ENCODE peak calls at places on chromosomes 7 and 10, in nine cellular contexts. One of them, this sample, is unnamed.

GRCh38 chr7:69932034-69932628 is 333.9 kb downstream of the AUTS2 start:
- DNase-seq in IMR-90: peak
- DNase-seq in transverse colon: no peak
- DNase-seq in stomach: no peak
- DNase-seq in Panc1: peak
- DNase-seq in choroid plexus epithelial cell: peak
- DNase-seq in OCI-LY7: peak
- DNase-seq in thyroid gland: peak
- DNase-seq in GM23248: peak
- DNase-seq in this sample: peak

GRCh38 chr10:122643931-122644534 is 55.6 kb downstream of the C10orf120 start:
- DNase-seq in IMR-90: no peak
- DNase-seq in transverse colon: no peak
- DNase-seq in stomach: no peak
- DNase-seq in Panc1: no peak
- DNase-seq in choroid plexus epithelial cell: no peak
- DNase-seq in OCI-LY7: no peak
- DNase-seq in thyroid gland: no peak
- DNase-seq in GM23248: no peak
- DNase-seq in this sample: no peak

GRCh38 chr7:73851410-73852338 is 9.3 kb upstream of the TMEM270 start:
- DNase-seq in IMR-90: peak
- DNase-seq in transverse colon: no peak
- DNase-seq in stomach: no peak
- DNase-seq in Panc1: peak
- DNase-seq in choroid plexus epithelial cell: peak
- DNase-seq in OCI-LY7: no peak
- DNase-seq in thyroid gland: no peak
- DNase-seq in GM23248: peak
- DNase-seq in this sample: no peak

GRCh38 chr7:73341877-73342276 is 13.9 kb downstream of the FKBP6 start:
- DNase-seq in IMR-90: peak
- DNase-seq in transverse colon: no peak
- DNase-seq in stomach: no peak
- DNase-seq in Panc1: no peak
- DNase-seq in choroid plexus epithelial cell: peak
- DNase-seq in OCI-LY7: no peak
- DNase-seq in thyroid gland: no peak
- DNase-seq in GM23248: peak
- DNase-seq in this sample: no peak

GRCh38 chr10:98344589-98345038 is 70.4 kb downstream of the PYROXD2 start:
- DNase-seq in IMR-90: peak
- DNase-seq in transverse colon: peak
- DNase-seq in stomach: peak
- DNase-seq in Panc1: no peak
- DNase-seq in choroid plexus epithelial cell: peak
- DNase-seq in OCI-LY7: peak
- DNase-seq in thyroid gland: peak
- DNase-seq in GM23248: peak
- DNase-seq in this sample: no peak

GRCh38 chr7:68943786-68944185 is 654.5 kb upstream of the AUTS2 start:
- DNase-seq in IMR-90: no peak
- DNase-seq in transverse colon: no peak
- DNase-seq in stomach: no peak
- DNase-seq in Panc1: no peak
- DNase-seq in choroid plexus epithelial cell: no peak
- DNase-seq in OCI-LY7: no peak
- DNase-seq in thyroid gland: no peak
- DNase-seq in GM23248: no peak
- DNase-seq in this sample: no peak

GRCh38 chr10:83089335-83089734 is 1050.0 kb upstream of the GHITM start:
- DNase-seq in IMR-90: no peak
- DNase-seq in transverse colon: no peak
- DNase-seq in stomach: no peak
- DNase-seq in Panc1: no peak
- DNase-seq in choroid plexus epithelial cell: no peak
- DNase-seq in OCI-LY7: no peak
- DNase-seq in thyroid gland: no peak
- DNase-seq in GM23248: no peak
- DNase-seq in this sample: no peak

GRCh38 chr7:92781117-92781720 is 55.2 kb downstream of the CDK6 start:
- DNase-seq in IMR-90: no peak
- DNase-seq in transverse colon: no peak
- DNase-seq in stomach: no peak
- DNase-seq in Panc1: no peak
- DNase-seq in choroid plexus epithelial cell: peak
- DNase-seq in OCI-LY7: no peak
- DNase-seq in thyroid gland: no peak
- DNase-seq in GM23248: no peak
- DNase-seq in this sample: no peak

GRCh38 chr7:7122701-7123281 is 59.6 kb upstream of the C1GALT1 start:
- DNase-seq in IMR-90: peak
- DNase-seq in transverse colon: no peak
- DNase-seq in stomach: no peak
- DNase-seq in Panc1: no peak
- DNase-seq in choroid plexus epithelial cell: peak
- DNase-seq in OCI-LY7: no peak
- DNase-seq in thyroid gland: no peak
- DNase-seq in GM23248: peak
- DNase-seq in this sample: no peak

GRCh38 chr7:74349621-74350020 is 60.4 kb downstream of the CLIP2 start:
- DNase-seq in IMR-90: no peak
- DNase-seq in transverse colon: no peak
- DNase-seq in stomach: no peak
- DNase-seq in Panc1: no peak
- DNase-seq in choroid plexus epithelial cell: no peak
- DNase-seq in OCI-LY7: no peak
- DNase-seq in thyroid gland: no peak
- DNase-seq in GM23248: no peak
- DNase-seq in this sample: no peak

GRCh38 chr7:108455833-108456677 is at the start of gene NRCAM:
- DNase-seq in IMR-90: no peak
- DNase-seq in transverse colon: peak
- DNase-seq in stomach: peak
- DNase-seq in Panc1: no peak
- DNase-seq in choroid plexus epithelial cell: peak
- DNase-seq in OCI-LY7: no peak
- DNase-seq in thyroid gland: peak
- DNase-seq in GM23248: peak
- DNase-seq in this sample: peak

GRCh38 chr7:78315119-78315518 is 516.5 kb downstream of the PHTF2 start:
- DNase-seq in IMR-90: no peak
- DNase-seq in transverse colon: no peak
- DNase-seq in stomach: no peak
- DNase-seq in Panc1: no peak
- DNase-seq in choroid plexus epithelial cell: no peak
- DNase-seq in OCI-LY7: no peak
- DNase-seq in thyroid gland: no peak
- DNase-seq in GM23248: no peak
- DNase-seq in this sample: no peak

GRCh38 chr10:29595636-29596225 is 39.0 kb downstream of the SVIL start:
- DNase-seq in IMR-90: no peak
- DNase-seq in transverse colon: no peak
- DNase-seq in stomach: no peak
- DNase-seq in Panc1: no peak
- DNase-seq in choroid plexus epithelial cell: no peak
- DNase-seq in OCI-LY7: no peak
- DNase-seq in thyroid gland: no peak
- DNase-seq in GM23248: no peak
- DNase-seq in this sample: no peak

GRCh38 chr7:835491-836401 is 3.5 kb downstream of the SUN1 start:
- DNase-seq in IMR-90: no peak
- DNase-seq in transverse colon: peak
- DNase-seq in stomach: peak
- DNase-seq in Panc1: no peak
- DNase-seq in choroid plexus epithelial cell: no peak
- DNase-seq in OCI-LY7: no peak
- DNase-seq in thyroid gland: no peak
- DNase-seq in GM23248: peak
- DNase-seq in this sample: no peak

DNA sequence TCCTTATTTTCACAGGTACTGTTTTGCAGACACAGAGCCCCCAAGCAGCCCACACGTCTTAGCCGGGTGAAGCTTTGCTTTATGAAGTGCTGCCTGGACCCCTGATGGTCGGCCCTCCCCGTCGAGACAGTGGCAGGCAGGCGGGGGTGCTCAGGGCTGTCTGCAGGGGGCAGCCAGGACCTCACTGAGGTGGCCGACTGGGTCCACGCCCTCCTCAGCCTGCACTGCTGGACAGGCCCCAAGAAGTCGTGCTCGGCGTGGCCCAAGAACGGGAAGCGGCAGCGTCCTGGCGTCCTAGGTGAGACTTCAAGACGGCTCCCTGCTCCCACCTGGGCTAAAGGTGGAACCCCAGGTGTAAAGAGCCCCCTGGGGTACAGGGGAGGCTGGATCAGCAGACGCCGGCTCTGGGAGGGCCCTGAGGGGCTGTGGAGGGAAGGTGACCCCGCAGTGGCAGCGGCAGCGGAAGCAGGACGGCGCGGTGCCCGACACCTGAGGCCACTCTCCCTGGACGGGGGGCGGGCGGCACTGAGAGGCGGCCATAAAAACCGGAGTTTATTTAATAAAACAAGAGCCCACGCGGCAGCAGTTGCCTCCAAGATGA is 179.4 kb downstream of the ELFN1 start:
- DNase-seq in IMR-90: no peak
- DNase-seq in transverse colon: no peak
- DNase-seq in stomach: no peak
- DNase-seq in Panc1: no peak
- DNase-seq in choroid plexus epithelial cell: no peak
- DNase-seq in OCI-LY7: no peak
- DNase-seq in thyroid gland: no peak
- DNase-seq in GM23248: no peak
- DNase-seq in this sample: no peak
- H3K4me3 ChIP-seq in IMR-90: no peak
- H3K4me3 ChIP-seq in transverse colon: no peak
- H3K4me3 ChIP-seq in stomach: no peak
- H3K4me3 ChIP-seq in Panc1: no peak
- H3K4me3 ChIP-seq in choroid plexus epithelial cell: no peak
- H3K4me3 ChIP-seq in OCI-LY7: no peak
- H3K4me3 ChIP-seq in thyroid gland: no peak
- H3K4me3 ChIP-seq in GM23248: no peak
- H3K4me3 ChIP-seq in this sample: no peak

GRCh38 chr7:144862612-144863319 is 26.9 kb upstream of the TPK1 start:
- DNase-seq in IMR-90: no peak
- DNase-seq in transverse colon: no peak
- DNase-seq in stomach: no peak
- DNase-seq in Panc1: no peak
- DNase-seq in choroid plexus epithelial cell: no peak
- DNase-seq in OCI-LY7: no peak
- DNase-seq in thyroid gland: no peak
- DNase-seq in GM23248: no peak
- DNase-seq in this sample: no peak
- H3K4me3 ChIP-seq in IMR-90: no peak
- H3K4me3 ChIP-seq in transverse colon: no peak
- H3K4me3 ChIP-seq in stomach: no peak
- H3K4me3 ChIP-seq in Panc1: no peak
- H3K4me3 ChIP-seq in choroid plexus epithelial cell: no peak
- H3K4me3 ChIP-seq in OCI-LY7: no peak
- H3K4me3 ChIP-seq in thyroid gland: no peak
- H3K4me3 ChIP-seq in GM23248: no peak
- H3K4me3 ChIP-seq in this sample: no peak

GRCh38 chr10:77591238-77591880 is 46.2 kb downstream of the KCNMA1 start:
- DNase-seq in IMR-90: no peak
- DNase-seq in transverse colon: no peak
- DNase-seq in stomach: no peak
- DNase-seq in Panc1: no peak
- DNase-seq in choroid plexus epithelial cell: no peak
- DNase-seq in OCI-LY7: no peak
- DNase-seq in thyroid gland: no peak
- DNase-seq in GM23248: no peak
- DNase-seq in this sample: no peak

GRCh38 chr10:77594171-77594783 is 43.3 kb downstream of the KCNMA1 start:
- DNase-seq in IMR-90: no peak
- DNase-seq in transverse colon: no peak
- DNase-seq in stomach: no peak
- DNase-seq in Panc1: no peak
- DNase-seq in choroid plexus epithelial cell: no peak
- DNase-seq in OCI-LY7: no peak
- DNase-seq in thyroid gland: no peak
- DNase-seq in GM23248: no peak
- DNase-seq in this sample: no peak

GRCh38 chr10:77590344-77591237 is 47.0 kb downstream of the KCNMA1 start:
- DNase-seq in IMR-90: no peak
- DNase-seq in transverse colon: no peak
- DNase-seq in stomach: no peak
- DNase-seq in Panc1: no peak
- DNase-seq in choroid plexus epithelial cell: no peak
- DNase-seq in OCI-LY7: no peak
- DNase-seq in thyroid gland: no peak
- DNase-seq in GM23248: no peak
- DNase-seq in this sample: no peak

GRCh38 chr10:77592946-77593636 is 44.5 kb downstream of the KCNMA1 start:
- DNase-seq in IMR-90: peak
- DNase-seq in transverse colon: peak
- DNase-seq in stomach: peak
- DNase-seq in Panc1: peak
- DNase-seq in choroid plexus epithelial cell: peak
- DNase-seq in OCI-LY7: no peak
- DNase-seq in thyroid gland: no peak
- DNase-seq in GM23248: peak
- DNase-seq in this sample: no peak

DNA sequence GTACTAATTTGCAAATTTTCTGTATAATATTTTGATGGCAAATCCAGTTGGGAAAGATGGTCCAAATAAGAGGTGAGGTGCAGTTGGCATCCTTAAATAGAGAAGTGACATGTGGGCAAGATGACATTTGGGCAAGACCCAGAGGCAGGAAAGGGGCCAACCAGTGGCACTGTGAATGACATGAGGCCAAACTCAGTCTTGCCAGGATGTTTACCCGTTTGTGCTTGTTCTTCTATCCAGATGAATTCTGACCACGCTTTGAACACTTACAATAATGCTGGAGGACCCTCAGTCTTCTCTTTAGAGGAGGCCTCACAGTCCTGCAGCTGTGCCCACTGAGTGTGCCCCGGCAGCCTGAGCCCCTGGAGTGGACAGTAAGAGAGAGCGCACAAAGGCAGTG is 45.1 kb downstream of the KCNMA1 start:
- DNase-seq in IMR-90: no peak
- DNase-seq in transverse colon: no peak
- DNase-seq in stomach: no peak
- DNase-seq in Panc1: no peak
- DNase-seq in choroid plexus epithelial cell: no peak
- DNase-seq in OCI-LY7: no peak
- DNase-seq in thyroid gland: no peak
- DNase-seq in GM23248: no peak
- DNase-seq in this sample: no peak
- H3K4me3 ChIP-seq in IMR-90: no peak
- H3K4me3 ChIP-seq in transverse colon: no peak
- H3K4me3 ChIP-seq in stomach: no peak
- H3K4me3 ChIP-seq in Panc1: no peak
- H3K4me3 ChIP-seq in choroid plexus epithelial cell: no peak
- H3K4me3 ChIP-seq in OCI-LY7: no peak
- H3K4me3 ChIP-seq in thyroid gland: no peak
- H3K4me3 ChIP-seq in GM23248: no peak
- H3K4me3 ChIP-seq in this sample: no peak

DNA sequence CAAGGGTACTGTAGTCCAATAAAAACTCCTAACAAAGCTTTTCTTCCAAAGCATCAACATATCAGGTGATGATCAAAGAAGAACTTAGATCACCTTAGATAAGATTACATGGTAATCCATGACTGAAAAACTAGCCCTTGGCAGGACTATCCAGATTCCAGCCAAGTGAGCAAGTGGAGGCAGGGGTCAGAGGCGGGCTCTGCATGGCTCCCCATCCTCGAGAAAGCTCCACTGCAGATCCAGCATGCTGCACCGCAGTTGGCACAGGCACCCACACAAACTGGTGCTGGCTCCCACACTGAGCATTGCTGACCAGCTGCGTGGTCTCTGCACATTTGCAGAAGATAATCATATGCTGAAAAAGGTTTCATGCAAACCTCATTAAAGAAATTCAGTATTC is 10.1 kb downstream of the PSAP start:
- DNase-seq in IMR-90: no peak
- DNase-seq in transverse colon: no peak
- DNase-seq in stomach: no peak
- DNase-seq in Panc1: no peak
- DNase-seq in choroid plexus epithelial cell: no peak
- DNase-seq in OCI-LY7: no peak
- DNase-seq in thyroid gland: no peak
- DNase-seq in GM23248: no peak
- DNase-seq in this sample: no peak
- H3K4me3 ChIP-seq in IMR-90: no peak
- H3K4me3 ChIP-seq in transverse colon: no peak
- H3K4me3 ChIP-seq in stomach: no peak
- H3K4me3 ChIP-seq in Panc1: no peak
- H3K4me3 ChIP-seq in choroid plexus epithelial cell: no peak
- H3K4me3 ChIP-seq in OCI-LY7: no peak
- H3K4me3 ChIP-seq in thyroid gland: no peak
- H3K4me3 ChIP-seq in GM23248: no peak
- H3K4me3 ChIP-seq in this sample: no peak